ENCODE peak calls at places on chromosomes 4 and X, in five cellular contexts. T is thoracic aorta; O is activated CD8-positive, alpha-beta T cell treated with anti-CD3 and anti-CD28 coated beads, Interleukin-2, amount 10 ng/mL, durations not matched to agents 7 days and 5 days; U is HCEC 1CT; L is adrenal gland. H is an unnamed sample.
A peak's percentile ranks its signal among the peaks of the same experiment; 100 is the strongest.

GRCh38 chr4:10866691-10867090 is 182.1 kb upstream of the CLNK start:
- DNase-seq in T (no peak), O (no peak), U (no peak), L (no peak), H (no peak)

GRCh38 chr4:113080050-113080449 is 30.6 kb downstream of the ANK2 start:
- DNase-seq in T (no peak), O (no peak), U (no peak), L (no peak), H (no peak)

GRCh38 chr4:150308824-150309472 is 230.7 kb downstream of the DCLK2 start:
- DNase-seq in T (no peak), O (no peak), U (peak; percentile 46), L (no peak), H (no peak)

GRCh38 chrX:154091678-154092077 is 5.8 kb downstream of the MECP2 start:
- DNase-seq in T (no peak), O (peak; percentile 27), U (no peak), L (peak; percentile 62), H (peak; percentile 34)

GRCh38 chrX:86806786-86807185 is 658.5 kb downstream of the DACH2 start:
- DNase-seq in T (no peak), O (no peak), U (no peak), L (no peak), H (peak; percentile 19)

GRCh38 chr4:7255488-7255881 is 63.1 kb downstream of the SORCS2 start:
- DNase-seq in T (no peak), O (no peak), U (no peak), L (no peak), H (no peak)

GRCh38 chr4:122921971-122922876 is at the start of gene NUDT6:
- DNase-seq in T (no peak), O (peak; percentile 63), U (peak; percentile 54), L (peak; percentile 67), H (peak; percentile 51)

GRCh38 chrX:45322382-45322781 is 121.7 kb upstream of the DIPK2B start:
- DNase-seq in T (no peak), O (peak; percentile 20), U (peak; percentile 75), L (peak; percentile 57), H (peak; percentile 65)

GRCh38 chr4:80305466-80305865 is 30.1 kb upstream of the CFAP299 start:
- DNase-seq in T (no peak), O (no peak), U (peak; percentile 75), L (no peak), H (no peak)

GRCh38 chr4:110613710-110614109 is 9.2 kb downstream of the PITX2 start:
- DNase-seq in T (no peak), O (no peak), U (no peak), L (no peak), H (no peak)

GRCh38 chr4:82965763-82966162 is 44.9 kb downstream of the LIN54 start:
- DNase-seq in T (no peak), O (no peak), U (no peak), L (no peak), H (no peak)

GRCh38 chr4:52659722-52660261 is 691 bp upstream of the USP46 start:
- DNase-seq in T (peak; percentile 10), O (no peak), U (peak; percentile 6), L (peak; percentile 75), H (peak; percentile 62)

GRCh38 chr4:169208090-169208455 is 62.7 kb downstream of the SH3RF1 start:
- DNase-seq in T (no peak), O (no peak), U (no peak), L (no peak), H (no peak)

GRCh38 chr4:16126714-16127113 is 42.9 kb upstream of the PROM1 start:
- DNase-seq in T (no peak), O (no peak), U (no peak), L (no peak), H (no peak)

GRCh38 chrX:116749943-116750342 is 287.2 kb upstream of the CT83 start:
- DNase-seq in T (no peak), O (no peak), U (no peak), L (no peak), H (no peak)

GRCh38 chrX:81377329-81377728 is 175.4 kb downstream of the SH3BGRL start:
- DNase-seq in T (no peak), O (no peak), U (peak; percentile 1), L (no peak), H (no peak)

GRCh38 chr4:155773196-155773800 is 14.5 kb downstream of the GUCY1B1 start:
- DNase-seq in T (no peak), O (no peak), U (no peak), L (no peak), H (no peak)

GRCh38 chrX:38124000-38124399 is 96.7 kb downstream of the SRPX start:
- DNase-seq in T (no peak), O (no peak), U (no peak), L (no peak), H (no peak)

GRCh38 chr4:762211-763190 is 56.9 kb downstream of the PCGF3 start:
- DNase-seq in T (no peak), O (no peak), U (no peak), L (peak; percentile 57), H (no peak)

GRCh38 chr4:64899563-64899962 is 490.3 kb upstream of the TECRL start:
- DNase-seq in T (no peak), O (no peak), U (peak; percentile 42), L (no peak), H (no peak)

GRCh38 chr4:55132775-55133174 is 7.4 kb upstream of the KDR start:
- DNase-seq in T (no peak), O (no peak), U (no peak), L (no peak), H (no peak)